ENCODE peak calls at places on chromosomes 12 and 14, in eight cellular contexts. J, N, W, S, F, U, G and R are unnamed samples.

GRCh38 chr14:20655851-20656250 is 14.4 kb upstream of the OR6S1 start:
- DNase-seq in N (no peak), U (no peak), S (no peak), F (no peak), J (no peak), W (no peak), G (no peak), R (no peak)

GRCh38 chr12:74689071-74689655 is 151.5 kb downstream of the ATXN7L3B start:
- DNase-seq in J (peak; percentile 46), S (no peak), F (no peak), U (peak; percentile 20), G (no peak), W (no peak), N (no peak), R (no peak)

GRCh38 chr12:4609071-4609470 is 39.8 kb downstream of the AKAP3 start:
- DNase-seq in G (no peak), J (no peak), W (no peak), F (no peak), N (no peak), U (no peak), S (no peak), R (no peak)

GRCh38 chr12:105083551-105084105 is 630 bp downstream of the ALDH1L2 start:
- DNase-seq in F (peak; percentile 24), S (peak; percentile 39), W (no peak), U (no peak), N (peak; percentile 81), J (peak; percentile 19), G (peak; percentile 48), R (peak; percentile 64)

GRCh38 chr12:10213168-10214130 is 772 bp downstream of the GABARAPL1 start:
- DNase-seq in S (peak; percentile 80), U (peak; percentile 39), J (peak; percentile 52), W (peak; percentile 91), F (peak; percentile 49), N (peak; percentile 88), G (peak; percentile 75), R (peak; percentile 71)

GRCh38 chr14:34219661-34220060 is 242.4 kb downstream of the SPTSSA start:
- DNase-seq in W (no peak), G (no peak), U (no peak), N (no peak), J (no peak), F (no peak), S (no peak), R (no peak)

GRCh38 chr12:96878704-96879103 is 28.4 kb upstream of the NEDD1 start:
- DNase-seq in F (no peak), W (no peak), S (no peak), U (no peak), J (no peak), N (no peak), G (no peak), R (no peak)

GRCh38 chr12:114692558-114693531 is 8.9 kb upstream of the TBX3 start:
- DNase-seq in J (no peak), S (peak; percentile 81), W (no peak), N (no peak), G (no peak), F (no peak), U (no peak), R (no peak)

GRCh38 chr14:104931323-104931770 is 6.7 kb downstream of the PLD4 start:
- DNase-seq in N (no peak), F (no peak), W (no peak), J (no peak), S (no peak), G (no peak), U (no peak), R (no peak)

GRCh38 chr12:99138397-99138796 is 493.3 kb downstream of the APAF1 start:
- DNase-seq in G (no peak), U (no peak), J (no peak), F (no peak), W (no peak), S (no peak), N (no peak), R (no peak)

DNA sequence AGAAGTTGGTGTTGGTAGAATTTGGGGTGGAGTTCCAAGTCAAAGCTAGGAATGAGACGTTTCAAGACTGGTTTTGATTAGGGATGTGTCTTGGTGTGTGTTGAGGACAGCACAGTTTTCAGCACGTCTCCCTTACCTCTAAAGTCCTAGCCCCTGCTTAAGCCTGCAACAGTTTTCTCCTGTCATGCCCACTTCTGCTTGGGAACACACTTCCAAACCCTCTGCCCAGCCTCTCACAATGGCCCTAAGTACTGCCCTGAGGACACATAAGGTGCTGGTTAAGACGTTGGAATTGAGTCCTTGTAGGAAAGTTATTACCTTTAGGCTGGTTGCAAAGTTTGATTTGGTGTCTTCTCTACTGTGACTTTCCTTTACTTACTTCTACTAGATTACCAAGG is 710 bp upstream of the BMAL2 start:
- DNase-seq in J (no peak), S (no peak), U (no peak), F (no peak), N (no peak), G (no peak), W (no peak), R (peak; percentile 27)
- H3K4me1 ChIP-seq in J (no peaks in the 10 kb centered on the region), S (peaks cover 7% of the 10 kb centered on the region), U (peaks cover 43% of the 10 kb centered on the region), F (peaks cover 32% of the 10 kb centered on the region), N (peaks cover 17% of the 10 kb centered on the region), G (peaks cover 20% of the 10 kb centered on the region), W (peaks cover 11% of the 10 kb centered on the region), R (peaks cover 27% of the 10 kb centered on the region)

GRCh38 chr12:54593135-54593534 is 4.7 kb upstream of the PPP1R1A start:
- DNase-seq in F (no peak), S (no peak), J (no peak), U (no peak), N (no peak), G (no peak), W (no peak), R (no peak)

GRCh38 chr12:54595471-54595870 is 7.0 kb upstream of the PPP1R1A start:
- DNase-seq in U (no peak), J (no peak), W (no peak), F (no peak), S (no peak), N (no peak), G (no peak), R (no peak)

GRCh38 chr12:54593716-54594115 is 5.3 kb upstream of the PPP1R1A start:
- DNase-seq in N (no peak), G (no peak), J (no peak), W (no peak), U (no peak), S (no peak), F (no peak), R (no peak)

GRCh38 chr12:54598966-54599365 is 10.5 kb upstream of the PPP1R1A start:
- DNase-seq in W (no peak), J (no peak), S (no peak), G (no peak), F (no peak), N (no peak), U (no peak), R (no peak)

GRCh38 chr12:54596526-54596946 is 8.1 kb upstream of the PPP1R1A start:
- DNase-seq in J (peak; percentile 83), G (peak; percentile 64), F (peak; percentile 25), N (peak; percentile 62), W (no peak), S (peak; percentile 42), U (peak; percentile 40), R (peak; percentile 59)
- TF ChIP-seq CTCF in J (peak; percentile 93), G (peak; percentile 85), F (peak; percentile 77), N (peak; percentile 55), W (peak; percentile 73), S (peak; percentile 53), U (peak; percentile 73), R (peak; percentile 74)

GRCh38 chr14:71397371-71397770 is 490.1 kb downstream of the PCNX1 start:
- DNase-seq in N (no peak), S (no peak), U (no peak), W (no peak), J (no peak), G (no peak), F (no peak), R (no peak)
- H3K4me1 ChIP-seq in N (peaks cover 9% of the 10 kb centered on the region), S (peaks cover 4% of the 10 kb centered on the region), U (peaks cover 39% of the 10 kb centered on the region), W (peaks cover 21% of the 10 kb centered on the region), J (peaks cover 12% of the 10 kb centered on the region), G (no peaks in the 10 kb centered on the region), F (peaks cover 31% of the 10 kb centered on the region), R (peaks cover 8% of the 10 kb centered on the region)

GRCh38 chr14:77339407-77339806 is 18.6 kb downstream of the GSTZ1 start:
- DNase-seq in U (no peak), N (no peak), G (no peak), F (no peak), W (no peak), S (no peak), J (no peak), R (no peak)

GRCh38 chr14:77342726-77343397 is 22.0 kb downstream of the GSTZ1 start:
- DNase-seq in W (no peak), U (no peak), J (no peak), G (no peak), F (no peak), N (no peak), S (no peak), R (no peak)

GRCh38 chr14:77338332-77338731 is 17.5 kb downstream of the GSTZ1 start:
- DNase-seq in U (no peak), S (no peak), J (no peak), W (no peak), N (no peak), F (no peak), G (no peak), R (no peak)

GRCh38 chr14:77337880-77338279 is 17.0 kb downstream of the GSTZ1 start:
- DNase-seq in S (no peak), G (no peak), W (no peak), N (no peak), J (no peak), F (no peak), U (no peak), R (no peak)

GRCh38 chr14:77340389-77340788 is 19.6 kb downstream of the GSTZ1 start:
- DNase-seq in U (no peak), G (no peak), J (no peak), S (no peak), W (no peak), N (no peak), F (no peak), R (no peak)
- TF ChIP-seq CTCF in U (no peak), G (no peak), J (no peak), S (no peak), W (no peak), N (no peak), F (no peak), R (no peak)

DNA sequence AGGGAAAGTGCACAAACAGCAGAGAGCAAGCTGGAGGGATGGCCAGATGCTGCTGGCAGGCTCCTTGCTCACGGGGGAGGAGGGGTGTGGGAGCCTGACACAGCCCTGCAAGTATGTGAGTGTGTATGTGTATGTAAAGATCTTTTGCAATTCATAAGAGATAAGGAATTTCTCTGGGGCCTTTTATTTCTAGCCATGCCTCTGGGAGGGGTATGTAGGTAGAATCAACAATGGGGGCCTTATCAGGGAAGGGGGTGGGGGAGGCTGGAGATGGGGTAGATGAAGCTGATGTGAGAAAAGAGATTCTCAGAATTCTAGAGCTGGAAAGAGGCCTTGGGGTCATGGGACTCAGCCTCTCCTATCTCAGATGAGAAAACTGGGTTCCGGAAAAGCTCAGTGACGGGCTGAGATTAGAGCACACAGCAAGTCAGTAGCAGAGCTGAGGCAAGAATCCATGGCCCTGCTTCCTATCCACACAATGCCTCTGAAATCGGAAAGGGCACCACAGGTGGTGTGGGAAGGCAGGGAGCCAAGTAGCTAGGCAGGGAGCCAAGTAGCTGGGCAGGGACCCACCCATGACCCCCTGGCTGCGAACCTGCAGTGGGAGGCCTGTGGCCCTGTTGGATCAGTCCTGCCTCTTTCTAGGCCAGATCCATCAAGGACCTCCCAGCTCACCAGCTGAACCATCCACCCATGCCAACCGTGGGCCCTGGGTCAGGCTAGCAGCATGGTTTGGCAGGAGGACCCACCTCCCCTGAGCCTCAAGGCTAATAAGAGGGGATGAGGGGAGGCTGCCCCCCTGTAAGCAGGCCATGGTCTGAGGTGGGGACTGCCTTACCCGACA is 54.7 kb downstream of the PLEKHG3 start:
- DNase-seq in G (no peak), W (no peak), S (no peak), J (no peak), F (no peak), U (peak; percentile 72), N (no peak), R (peak; percentile 91)
- H3K4me1 ChIP-seq in G (peaks cover 48% of the 10 kb centered on the region), W (no peaks in the 10 kb centered on the region), S (peaks cover 10% of the 10 kb centered on the region), J (peaks cover 36% of the 10 kb centered on the region), F (peaks cover 72% of the 10 kb centered on the region), U (peaks cover 22% of the 10 kb centered on the region), N (peaks cover 49% of the 10 kb centered on the region), R (peaks cover 83% of the 10 kb centered on the region)